ENCODE peak calls at places on chromosomes 16 and 17, in four cellular contexts. D, A, N and G are unnamed samples.

GRCh38 chr17:66645259-66645658 is 189.7 kb upstream of the CACNG5 start:
- DNase-seq in D (no peak), A (no peak), N (no peak), G (no peak)

GRCh38 chr16:85321856-85322271 is 209.6 kb upstream of the CIBAR2 start:
- DNase-seq in D (no peak), A (no peak), N (no peak), G (no peak)

GRCh38 chr16:72995151-72995881 is 52.6 kb downstream of the ZFHX3 start:
- DNase-seq in D (peak; percentile 62), A (peak; percentile 50), N (no peak), G (peak; percentile 19)

GRCh38 chr17:81701288-81702071 is 1.7 kb upstream of the MRPL12 start:
- DNase-seq in D (no peak), A (no peak), N (no peak), G (no peak)

GRCh38 chr16:80931985-80932720 is 74.5 kb downstream of the CMC2 start:
- DNase-seq in D (peak; percentile 44), A (peak; percentile 71), N (no peak), G (peak; percentile 9)

GRCh38 chr17:63024201-63024600 is 58.2 kb downstream of the TANC2 start:
- DNase-seq in D (no peak), A (no peak), N (no peak), G (no peak)

GRCh38 chr17:72120878-72121163 is at the start of gene SOX9:
- DNase-seq in D (peak; percentile 72), A (peak; percentile 96), N (peak; percentile 92), G (peak; percentile 94)

GRCh38 chr17:50675627-50676026 is 32.1 kb downstream of the ANKRD40 start:
- DNase-seq in D (no peak), A (no peak), N (no peak), G (no peak)

GRCh38 chr17:9223531-9223930 is 202.2 kb downstream of the NTN1 start:
- DNase-seq in D (no peak), A (no peak), N (no peak), G (no peak)

GRCh38 chr16:67447508-67448076 is 16.7 kb downstream of the HSD11B2 start:
- DNase-seq in D (no peak), A (peak; percentile 64), N (no peak), G (peak; percentile 68)

GRCh38 chr17:46123607-46124006 is 69.6 kb downstream of the KANSL1 start:
- DNase-seq in D (no peak), A (no peak), N (no peak), G (no peak)

GRCh38 chr16:68873635-68874471 is 30.5 kb downstream of the TANGO6 start:
- DNase-seq in D (no peak), A (no peak), N (no peak), G (no peak)

GRCh38 chr16:23466162-23466885 is 13.3 kb upstream of the COG7 start:
- DNase-seq in D (no peak), A (peak; percentile 73), N (no peak), G (no peak)

GRCh38 chr16:69852815-69853214 is 90.7 kb downstream of the WWP2 start:
- DNase-seq in D (no peak), A (no peak), N (no peak), G (no peak)

GRCh38 chr17:76972046-76972641 is 103.9 kb downstream of the MGAT5B start:
- DNase-seq in D (no peak), A (no peak), N (no peak), G (no peak)

GRCh38 chr16:10743227-10743609 is 424 bp upstream of the NUBP1 start:
- DNase-seq in D (no peak), A (no peak), N (no peak), G (no peak)

GRCh38 chr17:76027159-76027839 is at the start of gene EVPL:
- DNase-seq in D (no peak), A (peak; percentile 88), N (peak; percentile 91), G (no peak)

GRCh38 chr17:67076290-67076689 is 31.9 kb downstream of the CACNG1 start:
- DNase-seq in D (no peak), A (no peak), N (no peak), G (no peak)

GRCh38 chr16:16149710-16150116 is 73.6 kb downstream of the ABCC6 start:
- DNase-seq in D (no peak), A (no peak), N (no peak), G (no peak)

GRCh38 chr16:16147316-16147999 is 75.8 kb downstream of the ABCC6 start:
- DNase-seq in D (no peak), A (no peak), N (no peak), G (no peak)

GRCh38 chr16:16150878-16151152 is 72.5 kb downstream of the ABCC6 start:
- DNase-seq in D (no peak), A (no peak), N (no peak), G (no peak)

GRCh38 chr16:16150117-16150877 is 73.0 kb downstream of the ABCC6 start:
- DNase-seq in D (no peak), A (no peak), N (no peak), G (no peak)

GRCh38 chr16:16148755-16149154 is 74.5 kb downstream of the ABCC6 start:
- DNase-seq in D (no peak), A (no peak), N (no peak), G (no peak)
- TF ChIP-seq CTCF in D (no peak), A (no peak), N (no peak), G (no peak)

DNA sequence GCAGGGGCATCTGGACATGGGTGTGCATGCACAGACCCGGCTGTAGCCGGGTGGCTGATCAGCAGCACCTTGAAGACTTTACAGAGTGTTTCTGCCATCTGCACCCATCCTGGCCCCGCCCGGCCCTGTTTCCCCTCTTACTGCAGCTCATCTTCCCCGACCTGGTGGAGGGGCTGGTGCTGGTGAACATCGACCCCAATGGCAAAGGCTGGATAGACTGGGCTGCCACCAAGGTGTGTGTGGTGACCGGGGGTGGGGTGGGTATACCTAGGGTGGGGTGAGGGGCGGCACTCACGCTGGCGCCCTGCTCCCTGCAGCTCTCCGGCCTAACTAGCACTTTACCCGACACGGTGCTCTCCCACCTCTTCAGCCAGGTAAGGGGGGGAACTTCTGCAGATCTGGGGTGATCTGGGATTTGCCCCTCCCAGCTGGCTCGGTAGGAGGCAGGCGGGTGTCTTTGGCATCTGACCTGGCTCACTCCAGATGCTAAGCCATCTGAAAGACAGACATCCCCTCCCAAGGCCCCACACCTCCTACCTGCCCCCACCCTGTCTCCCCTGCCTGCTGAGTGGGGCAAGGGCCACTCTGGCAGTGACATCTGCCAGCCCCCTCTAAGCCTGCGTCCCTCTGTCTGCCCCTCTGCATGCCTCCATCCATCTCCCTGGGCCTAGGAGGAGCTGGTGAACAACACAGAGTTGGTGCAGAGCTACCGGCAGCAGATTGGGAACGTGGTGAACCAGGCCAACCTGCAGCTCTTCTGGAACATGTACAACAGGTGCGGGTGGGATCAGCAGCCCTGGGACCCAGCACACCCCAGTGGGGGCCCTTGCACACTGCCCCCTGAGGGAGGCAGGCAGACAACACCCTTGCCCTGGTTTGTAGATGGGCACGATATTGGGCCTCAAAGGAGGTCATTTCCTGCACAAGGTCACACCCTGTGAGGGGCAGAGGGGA is 6.6 kb downstream of the NDRG4 start:
- DNase-seq in D (no peak), A (no peak), N (no peak), G (no peak)
- TF ChIP-seq CTCF in D (no peak), A (no peak), N (no peak), G (peak; percentile 4)

DNA sequence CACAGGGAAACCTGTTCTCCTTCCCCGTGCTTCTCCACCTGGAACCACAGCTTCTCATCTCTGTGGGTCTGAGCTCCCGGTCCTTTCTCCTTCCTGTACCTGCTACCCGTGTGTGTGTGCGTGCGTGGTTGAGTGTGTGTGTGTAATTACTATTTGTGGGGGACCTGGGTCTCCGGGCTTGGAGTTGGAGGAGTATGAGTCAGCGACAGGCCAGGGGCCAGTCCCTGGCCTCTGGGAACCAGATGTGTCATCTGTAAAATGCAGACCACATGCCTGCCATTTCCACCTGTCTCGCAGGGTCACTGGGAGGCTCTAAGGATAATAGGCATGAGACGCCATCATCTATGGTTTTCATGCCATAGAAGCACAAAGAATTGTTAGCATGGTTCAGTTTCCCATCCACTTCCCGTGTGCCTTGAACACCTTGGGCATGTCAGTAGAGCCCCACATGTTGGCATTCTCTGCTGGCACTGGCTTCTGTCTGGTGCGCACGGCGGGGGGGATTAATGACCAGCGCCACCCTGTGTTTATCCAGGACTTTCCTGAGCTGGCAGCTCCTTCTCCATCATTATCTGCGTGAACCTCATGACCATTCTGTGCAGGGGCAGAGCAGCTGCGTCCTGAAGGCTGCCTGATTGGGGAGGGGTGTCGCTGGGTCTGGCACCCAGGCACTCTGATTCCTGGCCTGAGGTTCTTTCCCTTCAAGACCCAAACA is 1.5 kb downstream of the ZNF205 start:
- DNase-seq in D (no peak), A (peak; percentile 35), N (no peak), G (no peak)
- TF ChIP-seq CTCF in D (no peak), A (no peak), N (no peak), G (no peak)

GRCh38 chr17:78995761-78996451 is 13.7 kb downstream of the CANT1 start:
- DNase-seq in D (no peak), A (no peak), N (peak; percentile 89), G (no peak)

GRCh38 chr17:78992542-78993212 is 13.0 kb upstream of the LGALS3BP start:
- DNase-seq in D (no peak), A (no peak), N (no peak), G (no peak)

GRCh38 chr17:78995022-78995760 is 14.4 kb downstream of the CANT1 start:
- DNase-seq in D (no peak), A (no peak), N (no peak), G (no peak)

GRCh38 chr17:78993241-78993956 is 13.7 kb upstream of the LGALS3BP start:
- DNase-seq in D (peak; percentile 68), A (peak; percentile 69), N (no peak), G (peak; percentile 39)

DNA sequence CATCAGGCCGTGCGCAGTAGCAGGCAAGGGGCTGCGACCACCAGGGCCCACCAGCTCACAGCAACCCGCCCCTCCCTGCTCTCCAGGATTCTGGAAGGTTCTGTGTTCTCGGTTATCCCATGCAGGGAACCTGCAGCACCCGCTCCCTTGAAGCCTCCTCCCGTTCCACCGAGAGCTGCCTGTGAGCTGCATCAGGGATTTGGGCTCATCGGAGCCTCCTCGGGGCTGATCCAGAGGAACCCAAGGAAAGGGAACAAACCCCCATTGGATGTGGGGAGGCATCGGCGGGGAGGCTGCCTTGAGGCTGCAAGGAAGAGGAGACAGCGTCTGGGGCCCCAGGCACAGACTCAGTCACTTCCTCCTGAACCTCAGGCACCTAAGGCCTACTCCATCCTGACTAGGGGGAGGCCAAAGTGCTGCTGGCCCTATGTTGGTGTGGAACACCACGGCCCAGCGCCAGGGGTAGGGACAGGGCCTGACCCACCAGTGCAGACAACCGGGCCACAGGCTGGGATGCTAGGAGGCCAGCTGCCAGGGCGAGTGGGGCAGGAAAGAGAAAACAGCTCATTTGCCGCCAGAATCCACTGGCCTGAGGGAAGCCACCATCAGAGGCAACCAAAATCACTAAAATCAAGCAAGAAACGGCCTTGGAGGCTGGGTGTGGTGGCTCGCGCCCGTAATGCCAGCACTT is 14.4 kb upstream of the LGALS3BP start:
- DNase-seq in D (no peak), A (no peak), N (no peak), G (no peak)
- TF ChIP-seq CTCF in D (no peak), A (no peak), N (no peak), G (no peak)